ENCODE peak calls at places on chromosomes 6 and 20, in eight cellular contexts. I is AG09309, U is K562, S is IMR-90, P is activated B cell treated with CpG ODN at 0.5 μM for 24 hours, L is progenitor cell of endocrine pancreas, O is HFFc6, A is glutamatergic neuron. K is an unnamed sample.

GRCh38 chr6:20038805-20039204 is 173.5 kb downstream of the MBOAT1 start:
- DNase-seq in L (no peak), P (no peak), A (no peak), S (peak), U (no peak), O (no peak), I (peak), K (no peak)

GRCh38 chr20:438581-439469 is 23.5 kb downstream of the TBC1D20 start:
- DNase-seq in O (no peak), I (no peak), A (no peak), L (no peak), U (no peak), S (no peak), P (no peak), K (no peak)

GRCh38 chr6:28606424-28607391 is 81.0 kb downstream of the GPX5 start:
- DNase-seq in P (no peak), U (peak), L (no peak), S (peak), O (peak), I (no peak), A (peak), K (peak)

GRCh38 chr20:64099086-64099786 is 8.1 kb downstream of the NPBWR2 start:
- DNase-seq in U (no peak), O (no peak), I (no peak), A (no peak), S (no peak), P (no peak), L (no peak), K (no peak)

GRCh38 chr20:21289651-21290050 is 13.5 kb upstream of the XRN2 start:
- DNase-seq in U (no peak), P (no peak), O (no peak), A (no peak), S (peak), I (no peak), L (no peak), K (no peak)

GRCh38 chr20:25538838-25539665 is 46.3 kb downstream of the NINL start:
- DNase-seq in P (no peak), O (no peak), U (no peak), A (no peak), S (no peak), L (no peak), I (no peak), K (no peak)

GRCh38 chr20:63829598-63829942 is 1.5 kb downstream of the ZBTB46 start:
- DNase-seq in I (no peak), A (no peak), U (no peak), S (no peak), O (no peak), P (no peak), L (no peak), K (no peak)

GRCh38 chr6:17458971-17459370 is 65.6 kb downstream of the CAP2 start:
- DNase-seq in L (no peak), P (no peak), I (no peak), U (no peak), O (no peak), A (no peak), S (peak), K (no peak)

GRCh38 chr6:68256391-68256790 is 378.7 kb upstream of the ADGRB3 start:
- DNase-seq in P (no peak), S (no peak), U (no peak), I (no peak), A (no peak), O (no peak), L (no peak), K (no peak)

GRCh38 chr6:26392932-26393636 is 9.0 kb upstream of the BTN3A1 start:
- DNase-seq in S (no peak), P (no peak), O (no peak), U (peak), L (no peak), A (no peak), I (no peak), K (no peak)

GRCh38 chr6:55882731-55883595 is 7.6 kb upstream of the BMP5 start:
- DNase-seq in O (peak), S (peak), A (no peak), P (no peak), I (peak), L (no peak), U (no peak), K (no peak)

DNA sequence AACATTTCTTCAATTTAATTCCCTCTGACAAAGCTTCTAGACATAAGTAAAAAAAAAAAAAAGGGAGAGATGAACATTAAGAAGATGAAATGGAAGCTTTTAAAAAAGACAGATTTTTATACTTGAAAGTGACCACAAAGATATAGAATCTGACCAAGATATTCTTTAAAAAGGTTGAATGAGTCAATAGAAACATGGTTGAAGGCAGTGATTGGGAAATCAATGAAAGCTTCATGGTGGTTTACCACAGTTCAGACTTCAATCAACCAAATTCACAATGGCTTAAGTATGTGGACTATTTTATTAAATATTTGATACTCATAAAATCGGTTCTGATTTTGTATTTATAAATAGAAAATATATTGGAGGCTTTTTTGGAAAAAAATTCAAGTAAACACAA is 248.4 kb upstream of the HSF2 start:
- DNase-seq in U (no peak), L (no peak), I (no peak), P (no peak), O (no peak), A (no peak), S (no peak), K (no peak)
- TF ChIP-seq CTCF in U (no peak), L (no peak), I (no peak), P (no peak), O (no peak), A (no peak), S (no peak), K (no peak)

DNA sequence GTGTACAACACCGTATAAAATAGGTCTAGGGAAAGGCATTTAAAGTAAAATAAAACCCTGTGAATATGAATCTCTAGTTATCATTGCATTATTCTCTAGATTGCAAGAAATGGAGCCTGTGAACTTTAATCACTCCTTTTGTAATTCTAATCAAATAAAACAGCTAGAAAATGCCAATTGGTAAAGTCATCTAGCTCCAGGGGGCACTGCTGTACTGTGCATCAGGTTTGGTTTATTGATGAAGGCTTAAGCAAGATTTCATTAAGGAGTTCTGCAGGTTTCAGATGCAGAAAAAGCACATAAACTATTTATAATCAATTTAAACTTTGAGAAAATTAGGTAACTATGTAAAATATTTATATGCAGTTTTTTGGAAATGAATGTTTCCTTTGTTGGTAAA is 645.0 kb downstream of the PHF3 start:
- DNase-seq in U (no peak), P (no peak), O (no peak), S (peak), L (peak), I (no peak), A (peak), K (no peak)
- TF ChIP-seq CTCF in U (no peak), P (no peak), O (no peak), S (peak), L (peak), I (peak), A (peak), K (peak)

GRCh38 chr6:81750660-81751387 is 1.7 kb downstream of the TENT5A start:
- DNase-seq in I (no peak), L (no peak), S (peak), U (no peak), A (no peak), O (peak), P (no peak), K (no peak)

GRCh38 chr6:81752969-81753708 is 658 bp upstream of the TENT5A start:
- DNase-seq in I (peak), O (peak), A (peak), P (peak), S (peak), L (peak), U (peak), K (peak)

GRCh38 chr6:81753709-81754678 is 1.5 kb upstream of the TENT5A start:
- DNase-seq in S (peak), L (peak), O (peak), U (peak), I (no peak), P (peak), A (peak), K (peak)

GRCh38 chr6:81751388-81752083 is 945 bp downstream of the TENT5A start:
- DNase-seq in A (peak), U (no peak), L (peak), P (peak), O (peak), S (peak), I (no peak), K (peak)

GRCh38 chr6:81752084-81752968 is at the start of gene TENT5A:
- DNase-seq in S (peak), L (peak), I (peak), P (peak), O (peak), A (peak), U (peak), K (peak)
- TF ChIP-seq CTCF in S (no peak), L (peak), I (peak), P (no peak), O (peak), A (no peak), U (no peak), K (no peak)

DNA sequence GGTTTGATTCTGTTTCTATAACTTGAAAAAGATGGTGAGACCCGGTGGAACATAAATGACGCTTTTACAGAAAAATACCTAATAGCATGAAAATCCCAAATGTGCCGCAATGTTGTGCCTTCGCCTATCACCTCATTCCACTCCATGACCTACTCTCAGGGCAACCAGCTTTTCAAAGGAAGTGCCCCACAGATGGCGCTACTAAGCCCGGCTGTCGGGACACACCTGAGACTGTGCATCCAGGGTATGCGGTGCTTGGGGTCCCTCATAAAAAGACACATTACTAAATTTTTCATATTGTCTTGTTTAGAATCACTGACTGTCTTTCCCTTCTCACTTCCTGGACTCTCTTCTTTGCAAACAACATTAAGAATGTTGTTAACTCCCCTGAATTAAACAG is 145.5 kb upstream of the RPS6KA2 start:
- DNase-seq in O (no peak), P (no peak), A (no peak), S (no peak), I (no peak), L (no peak), U (no peak), K (peak)
- TF ChIP-seq CTCF in O (peak), P (no peak), A (no peak), S (no peak), I (no peak), L (peak), U (peak), K (no peak)

GRCh38 chr20:60718743-60719142 is 533.3 kb upstream of the CDH4 start:
- DNase-seq in P (no peak), I (no peak), A (peak), L (no peak), U (peak), S (no peak), O (no peak), K (no peak)
- TF ChIP-seq CTCF in P (no peak), I (peak), A (peak), L (peak), U (peak), S (no peak), O (peak), K (no peak)

GRCh38 chr6:40671338-40672050 is 84.3 kb upstream of the LRFN2 start:
- DNase-seq in S (no peak), L (no peak), I (no peak), A (no peak), P (no peak), U (no peak), O (no peak), K (no peak)

GRCh38 chr6:40674170-40674569 is 87.0 kb upstream of the LRFN2 start:
- DNase-seq in P (no peak), I (no peak), A (no peak), S (no peak), O (no peak), L (no peak), U (no peak), K (no peak)

GRCh38 chr6:40668203-40668602 is 81.0 kb upstream of the LRFN2 start:
- DNase-seq in S (no peak), L (no peak), U (peak), A (no peak), I (no peak), O (no peak), P (no peak), K (no peak)

GRCh38 chr6:40672118-40672517 is 85.0 kb upstream of the LRFN2 start:
- DNase-seq in L (no peak), A (no peak), P (no peak), O (no peak), I (no peak), U (no peak), S (no peak), K (no peak)
- TF ChIP-seq CTCF in L (peak), A (no peak), P (no peak), O (peak), I (peak), U (peak), S (no peak), K (no peak)

GRCh38 chr6:164108869-164109769 is 694.6 kb downstream of the QKI start:
- DNase-seq in U (no peak), O (no peak), L (no peak), A (no peak), P (no peak), I (no peak), S (no peak), K (no peak)

GRCh38 chr6:164107297-164107995 is 692.9 kb downstream of the QKI start:
- DNase-seq in S (no peak), L (no peak), U (no peak), A (no peak), O (no peak), I (no peak), P (no peak), K (no peak)

GRCh38 chr6:164108092-164108491 is 693.6 kb downstream of the QKI start:
- DNase-seq in L (no peak), I (no peak), P (no peak), A (no peak), S (no peak), O (no peak), U (no peak), K (no peak)

GRCh38 chr6:164106345-164106769 is 691.8 kb downstream of the QKI start:
- DNase-seq in I (no peak), L (no peak), O (no peak), S (no peak), P (no peak), U (peak), A (peak), K (no peak)

GRCh38 chr6:164109770-164110140 is 695.2 kb downstream of the QKI start:
- DNase-seq in O (no peak), S (no peak), A (no peak), L (no peak), P (no peak), U (peak), I (no peak), K (no peak)
- TF ChIP-seq CTCF in O (peak), S (no peak), A (peak), L (peak), P (no peak), U (peak), I (peak), K (peak)

GRCh38 chr20:62394248-62395245 is 7.6 kb downstream of the RPS21 start:
- DNase-seq in O (no peak), P (no peak), I (no peak), U (no peak), A (no peak), S (no peak), L (no peak), K (no peak)

GRCh38 chr20:62393266-62393665 is 6.4 kb downstream of the RPS21 start:
- DNase-seq in I (no peak), L (no peak), U (no peak), S (no peak), A (no peak), O (no peak), P (no peak), K (no peak)

GRCh38 chr20:62396367-62397239 is 9.7 kb downstream of the RPS21 start:
- DNase-seq in I (no peak), L (no peak), A (no peak), P (no peak), O (no peak), U (no peak), S (no peak), K (no peak)

GRCh38 chr20:62393830-62394229 is 6.9 kb downstream of the RPS21 start:
- DNase-seq in L (no peak), S (no peak), A (no peak), U (no peak), O (no peak), I (no peak), P (no peak), K (no peak)

DNA sequence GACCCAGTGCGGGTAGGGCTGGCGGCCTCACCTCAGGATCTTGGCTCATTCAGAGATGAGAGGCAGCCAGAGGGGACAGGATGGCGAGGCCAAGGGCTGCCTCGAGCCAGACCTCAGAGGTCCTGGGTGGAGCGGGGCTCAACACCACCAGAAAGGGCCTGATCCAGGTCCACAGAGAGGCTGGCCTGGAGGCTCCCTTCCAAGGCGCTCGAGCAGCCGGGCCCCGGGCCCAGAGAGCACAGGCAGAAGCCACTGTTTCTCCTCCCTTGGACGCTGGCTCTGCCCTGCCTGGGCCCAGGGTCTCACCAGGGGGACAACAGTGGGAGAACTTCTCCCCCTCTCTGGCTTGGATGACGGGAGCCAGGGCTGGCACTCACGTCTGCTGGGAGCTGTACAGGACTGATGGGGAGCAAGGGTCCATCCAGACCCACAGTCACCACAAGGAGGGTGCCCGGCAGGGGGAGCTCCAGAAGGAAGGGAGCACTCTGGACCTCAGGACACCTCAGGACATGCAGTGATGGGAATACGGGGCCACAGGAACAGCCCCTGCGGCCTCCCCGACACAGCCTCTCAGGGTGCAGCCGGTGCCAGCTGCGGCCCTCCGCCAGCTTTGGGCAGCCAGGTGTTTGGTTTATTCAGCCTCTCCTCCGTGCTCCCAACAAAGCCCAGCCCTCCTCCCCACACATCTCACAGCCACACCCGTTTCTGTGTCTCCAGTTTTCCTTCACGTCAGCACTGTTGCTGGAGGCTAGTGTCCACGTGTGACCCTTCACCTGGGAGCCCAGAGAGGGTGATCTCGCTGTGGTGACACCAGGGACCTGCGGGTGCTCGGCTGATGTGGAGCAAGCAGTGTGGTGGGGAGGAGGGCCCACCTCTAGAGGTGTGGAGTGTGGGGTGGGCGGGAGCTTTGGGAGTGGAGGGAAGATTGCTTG is 8.7 kb downstream of the RPS21 start:
- DNase-seq in L (no peak), A (no peak), S (no peak), P (no peak), U (no peak), O (no peak), I (no peak), K (no peak)
- TF ChIP-seq CTCF in L (no peak), A (no peak), S (no peak), P (no peak), U (peak), O (no peak), I (peak), K (no peak)

GRCh38 chr6:71288228-71289038 is at the start of gene OGFRL1:
- DNase-seq in A (peak), P (peak), S (peak), I (no peak), U (no peak), O (peak), L (peak), K (peak)
- TF ChIP-seq CTCF in A (no peak), P (no peak), S (peak), I (no peak), U (no peak), O (no peak), L (no peak), K (no peak)

GRCh38 chr20:53788253-53789022 is 194.8 kb upstream of the ZNF217 start:
- DNase-seq in P (no peak), A (no peak), L (no peak), U (no peak), O (no peak), I (no peak), S (no peak), K (no peak)

GRCh38 chr20:53786071-53786444 is 192.4 kb upstream of the ZNF217 start:
- DNase-seq in O (no peak), S (no peak), I (no peak), A (no peak), P (no peak), U (no peak), L (no peak), K (no peak)

GRCh38 chr20:53783768-53784167 is 190.1 kb upstream of the ZNF217 start:
- DNase-seq in O (no peak), I (no peak), U (no peak), A (no peak), S (no peak), L (no peak), P (no peak), K (no peak)

GRCh38 chr20:53785320-53785719 is 191.7 kb upstream of the ZNF217 start:
- DNase-seq in P (no peak), O (no peak), I (no peak), L (no peak), A (no peak), S (no peak), U (no peak), K (no peak)

GRCh38 chr20:53786445-53787267 is 193.0 kb upstream of the ZNF217 start:
- DNase-seq in L (no peak), A (no peak), I (no peak), U (no peak), P (no peak), S (no peak), O (no peak), K (no peak)
- TF ChIP-seq CTCF in L (no peak), A (no peak), I (no peak), U (no peak), P (no peak), S (no peak), O (no peak), K (no peak)

K was measured in mesothelial cell of epicardium.